ENCODE peak calls at places on chromosomes 2 and 18, in eight cellular contexts. One of them, this sample, is unnamed.

GRCh38 chr2:55232863-55233657 is 572 bp downstream of the RPS27A start:
- DNase-seq in hepatocyte: peak; percentile 48
- DNase-seq in astrocyte: peak; percentile 10
- DNase-seq in GM12865: peak; percentile 64
- DNase-seq in Calu3: peak; percentile 25
- DNase-seq in tibial nerve: no peak
- DNase-seq in astrocyte of the spinal cord: peak; percentile 26
- DNase-seq in IMR-90: peak; percentile 21
- DNase-seq in this sample: peak; percentile 33

GRCh38 chr2:100887039-100887578 is 67.2 kb downstream of the NPAS2 start:
- DNase-seq in hepatocyte: no peak
- DNase-seq in astrocyte: no peak
- DNase-seq in GM12865: no peak
- DNase-seq in Calu3: no peak
- DNase-seq in tibial nerve: no peak
- DNase-seq in astrocyte of the spinal cord: no peak
- DNase-seq in IMR-90: no peak
- DNase-seq in this sample: no peak

GRCh38 chr2:36035137-36035536 is 320.4 kb upstream of the CRIM1 start:
- DNase-seq in hepatocyte: no peak
- DNase-seq in astrocyte: no peak
- DNase-seq in GM12865: no peak
- DNase-seq in Calu3: no peak
- DNase-seq in tibial nerve: no peak
- DNase-seq in astrocyte of the spinal cord: no peak
- DNase-seq in IMR-90: no peak
- DNase-seq in this sample: no peak

GRCh38 chr2:79511320-79511951 is 1.4 kb upstream of the CTNNA2 start:
- DNase-seq in hepatocyte: peak; percentile 87
- DNase-seq in astrocyte: peak; percentile 55
- DNase-seq in GM12865: peak; percentile 8
- DNase-seq in Calu3: no peak
- DNase-seq in tibial nerve: no peak
- DNase-seq in astrocyte of the spinal cord: peak; percentile 66
- DNase-seq in IMR-90: peak; percentile 28
- DNase-seq in this sample: peak; percentile 11

GRCh38 chr2:54422072-54422581 is 34.0 kb upstream of the SPTBN1 start:
- DNase-seq in hepatocyte: no peak
- DNase-seq in astrocyte: no peak
- DNase-seq in GM12865: no peak
- DNase-seq in Calu3: no peak
- DNase-seq in tibial nerve: no peak
- DNase-seq in astrocyte of the spinal cord: no peak
- DNase-seq in IMR-90: no peak
- DNase-seq in this sample: no peak

GRCh38 chr2:44745460-44745859 is 196.0 kb upstream of the SIX3 start:
- DNase-seq in hepatocyte: no peak
- DNase-seq in astrocyte: no peak
- DNase-seq in GM12865: no peak
- DNase-seq in Calu3: no peak
- DNase-seq in tibial nerve: no peak
- DNase-seq in astrocyte of the spinal cord: no peak
- DNase-seq in IMR-90: no peak
- DNase-seq in this sample: no peak

GRCh38 chr18:63322246-63322645 is 2.7 kb upstream of the BCL2 start:
- DNase-seq in hepatocyte: no peak
- DNase-seq in astrocyte: no peak
- DNase-seq in GM12865: no peak
- DNase-seq in Calu3: no peak
- DNase-seq in tibial nerve: no peak
- DNase-seq in astrocyte of the spinal cord: no peak
- DNase-seq in IMR-90: no peak
- DNase-seq in this sample: peak; percentile 14

GRCh38 chr2:174753038-174753633 is 11.1 kb downstream of the CHRNA1 start:
- DNase-seq in hepatocyte: no peak
- DNase-seq in astrocyte: no peak
- DNase-seq in GM12865: peak; percentile 62
- DNase-seq in Calu3: no peak
- DNase-seq in tibial nerve: no peak
- DNase-seq in astrocyte of the spinal cord: no peak
- DNase-seq in IMR-90: no peak
- DNase-seq in this sample: no peak

GRCh38 chr2:73078457-73079411 is 7.2 kb upstream of the SFXN5 start:
- DNase-seq in hepatocyte: no peak
- DNase-seq in astrocyte: no peak
- DNase-seq in GM12865: no peak
- DNase-seq in Calu3: no peak
- DNase-seq in tibial nerve: no peak
- DNase-seq in astrocyte of the spinal cord: no peak
- DNase-seq in IMR-90: no peak
- DNase-seq in this sample: no peak

GRCh38 chr18:76416935-76417334 is 78.1 kb downstream of the ZNF516 start:
- DNase-seq in hepatocyte: no peak
- DNase-seq in astrocyte: peak; percentile 48
- DNase-seq in GM12865: no peak
- DNase-seq in Calu3: no peak
- DNase-seq in tibial nerve: no peak
- DNase-seq in astrocyte of the spinal cord: peak; percentile 72
- DNase-seq in IMR-90: peak; percentile 61
- DNase-seq in this sample: no peak

GRCh38 chr2:72033636-72034035 is 114.0 kb downstream of the CYP26B1 start:
- DNase-seq in hepatocyte: no peak
- DNase-seq in astrocyte: no peak
- DNase-seq in GM12865: no peak
- DNase-seq in Calu3: no peak
- DNase-seq in tibial nerve: no peak
- DNase-seq in astrocyte of the spinal cord: no peak
- DNase-seq in IMR-90: no peak
- DNase-seq in this sample: peak; percentile 33

GRCh38 chr2:102119255-102119654 is 23.3 kb upstream of the IL1R1 start:
- DNase-seq in hepatocyte: no peak
- DNase-seq in astrocyte: no peak
- DNase-seq in GM12865: no peak
- DNase-seq in Calu3: no peak
- DNase-seq in tibial nerve: no peak
- DNase-seq in astrocyte of the spinal cord: no peak
- DNase-seq in IMR-90: no peak
- DNase-seq in this sample: no peak

GRCh38 chr18:10417679-10418078 is 36.8 kb upstream of the APCDD1 start:
- DNase-seq in hepatocyte: no peak
- DNase-seq in astrocyte: peak; percentile 38
- DNase-seq in GM12865: no peak
- DNase-seq in Calu3: no peak
- DNase-seq in tibial nerve: no peak
- DNase-seq in astrocyte of the spinal cord: peak; percentile 53
- DNase-seq in IMR-90: no peak
- DNase-seq in this sample: no peak

GRCh38 chr2:20599001-20599600 is 51.8 kb downstream of the HS1BP3 start:
- DNase-seq in hepatocyte: no peak
- DNase-seq in astrocyte: no peak
- DNase-seq in GM12865: no peak
- DNase-seq in Calu3: no peak
- DNase-seq in tibial nerve: peak; percentile 25
- DNase-seq in astrocyte of the spinal cord: no peak
- DNase-seq in IMR-90: no peak
- DNase-seq in this sample: no peak

GRCh38 chr2:127683056-127683455 is 7.7 kb upstream of the LIMS2 start:
- DNase-seq in hepatocyte: no peak
- DNase-seq in astrocyte: no peak
- DNase-seq in GM12865: no peak
- DNase-seq in Calu3: no peak
- DNase-seq in tibial nerve: no peak
- DNase-seq in astrocyte of the spinal cord: no peak
- DNase-seq in IMR-90: no peak
- DNase-seq in this sample: no peak

GRCh38 chr2:127679680-127680361 is 4.5 kb upstream of the LIMS2 start:
- DNase-seq in hepatocyte: no peak
- DNase-seq in astrocyte: no peak
- DNase-seq in GM12865: no peak
- DNase-seq in Calu3: no peak
- DNase-seq in tibial nerve: no peak
- DNase-seq in astrocyte of the spinal cord: no peak
- DNase-seq in IMR-90: no peak
- DNase-seq in this sample: no peak

GRCh38 chr2:127681976-127682857 is 6.9 kb upstream of the LIMS2 start:
- DNase-seq in hepatocyte: no peak
- DNase-seq in astrocyte: no peak
- DNase-seq in GM12865: no peak
- DNase-seq in Calu3: no peak
- DNase-seq in tibial nerve: no peak
- DNase-seq in astrocyte of the spinal cord: no peak
- DNase-seq in IMR-90: no peak
- DNase-seq in this sample: no peak

GRCh38 chr2:127680706-127681287 is 5.5 kb upstream of the LIMS2 start:
- DNase-seq in hepatocyte: no peak
- DNase-seq in astrocyte: no peak
- DNase-seq in GM12865: no peak
- DNase-seq in Calu3: no peak
- DNase-seq in tibial nerve: no peak
- DNase-seq in astrocyte of the spinal cord: no peak
- DNase-seq in IMR-90: no peak
- DNase-seq in this sample: no peak

GRCh38 chr2:127681288-127681771 is 6.0 kb upstream of the LIMS2 start:
- DNase-seq in hepatocyte: no peak
- DNase-seq in astrocyte: no peak
- DNase-seq in GM12865: no peak
- DNase-seq in Calu3: no peak
- DNase-seq in tibial nerve: no peak
- DNase-seq in astrocyte of the spinal cord: no peak
- DNase-seq in IMR-90: no peak
- DNase-seq in this sample: no peak
- TF ChIP-seq CTCF in hepatocyte: no peak
- TF ChIP-seq CTCF in astrocyte: no peak
- TF ChIP-seq CTCF in GM12865: no peak
- TF ChIP-seq CTCF in Calu3: no peak
- TF ChIP-seq CTCF in tibial nerve: no peak
- TF ChIP-seq CTCF in astrocyte of the spinal cord: no peak
- TF ChIP-seq CTCF in IMR-90: no peak
- TF ChIP-seq CTCF in this sample: no peak

GRCh38 chr18:23077493-23078256 is 57.6 kb upstream of the CABLES1 start:
- DNase-seq in hepatocyte: peak; percentile 64
- DNase-seq in astrocyte: no peak
- DNase-seq in GM12865: peak; percentile 31
- DNase-seq in Calu3: peak; percentile 61
- DNase-seq in tibial nerve: no peak
- DNase-seq in astrocyte of the spinal cord: peak; percentile 17
- DNase-seq in IMR-90: no peak
- DNase-seq in this sample: peak; percentile 43
- TF ChIP-seq CTCF in hepatocyte: peak; percentile 50
- TF ChIP-seq CTCF in astrocyte: peak; percentile 5
- TF ChIP-seq CTCF in GM12865: no peak
- TF ChIP-seq CTCF in Calu3: peak; percentile 58
- TF ChIP-seq CTCF in tibial nerve: no peak
- TF ChIP-seq CTCF in astrocyte of the spinal cord: peak; percentile 19
- TF ChIP-seq CTCF in IMR-90: peak; percentile 28
- TF ChIP-seq CTCF in this sample: peak; percentile 34

GRCh38 chr2:41933035-41933429 is 114.8 kb upstream of the PKDCC start:
- DNase-seq in hepatocyte: no peak
- DNase-seq in astrocyte: peak; percentile 56
- DNase-seq in GM12865: no peak
- DNase-seq in Calu3: no peak
- DNase-seq in tibial nerve: no peak
- DNase-seq in astrocyte of the spinal cord: no peak
- DNase-seq in IMR-90: no peak
- DNase-seq in this sample: no peak
- TF ChIP-seq CTCF in hepatocyte: no peak
- TF ChIP-seq CTCF in astrocyte: no peak
- TF ChIP-seq CTCF in GM12865: no peak
- TF ChIP-seq CTCF in Calu3: no peak
- TF ChIP-seq CTCF in tibial nerve: no peak
- TF ChIP-seq CTCF in astrocyte of the spinal cord: no peak
- TF ChIP-seq CTCF in IMR-90: no peak
- TF ChIP-seq CTCF in this sample: no peak

GRCh38 chr2:191259001-191259400 is 13.8 kb downstream of the MYO1B start:
- DNase-seq in hepatocyte: no peak
- DNase-seq in astrocyte: no peak
- DNase-seq in GM12865: no peak
- DNase-seq in Calu3: no peak
- DNase-seq in tibial nerve: no peak
- DNase-seq in astrocyte of the spinal cord: no peak
- DNase-seq in IMR-90: no peak
- DNase-seq in this sample: no peak

GRCh38 chr2:191263050-191263449 is 17.8 kb downstream of the MYO1B start:
- DNase-seq in hepatocyte: no peak
- DNase-seq in astrocyte: peak; percentile 16
- DNase-seq in GM12865: no peak
- DNase-seq in Calu3: no peak
- DNase-seq in tibial nerve: no peak
- DNase-seq in astrocyte of the spinal cord: no peak
- DNase-seq in IMR-90: no peak
- DNase-seq in this sample: no peak

GRCh38 chr2:191264647-191265079 is 19.5 kb downstream of the MYO1B start:
- DNase-seq in hepatocyte: no peak
- DNase-seq in astrocyte: peak; percentile 93
- DNase-seq in GM12865: no peak
- DNase-seq in Calu3: no peak
- DNase-seq in tibial nerve: no peak
- DNase-seq in astrocyte of the spinal cord: peak; percentile 91
- DNase-seq in IMR-90: peak; percentile 89
- DNase-seq in this sample: peak; percentile 30

GRCh38 chr2:191265311-191266170 is 20.3 kb downstream of the MYO1B start:
- DNase-seq in hepatocyte: no peak
- DNase-seq in astrocyte: peak; percentile 91
- DNase-seq in GM12865: no peak
- DNase-seq in Calu3: no peak
- DNase-seq in tibial nerve: no peak
- DNase-seq in astrocyte of the spinal cord: peak; percentile 79
- DNase-seq in IMR-90: peak; percentile 70
- DNase-seq in this sample: peak; percentile 13

GRCh38 chr2:191262436-191262835 is 17.2 kb downstream of the MYO1B start:
- DNase-seq in hepatocyte: no peak
- DNase-seq in astrocyte: no peak
- DNase-seq in GM12865: no peak
- DNase-seq in Calu3: no peak
- DNase-seq in tibial nerve: no peak
- DNase-seq in astrocyte of the spinal cord: no peak
- DNase-seq in IMR-90: no peak
- DNase-seq in this sample: peak; percentile 39
- TF ChIP-seq CTCF in hepatocyte: no peak
- TF ChIP-seq CTCF in astrocyte: no peak
- TF ChIP-seq CTCF in GM12865: no peak
- TF ChIP-seq CTCF in Calu3: no peak
- TF ChIP-seq CTCF in tibial nerve: no peak
- TF ChIP-seq CTCF in astrocyte of the spinal cord: no peak
- TF ChIP-seq CTCF in IMR-90: no peak
- TF ChIP-seq CTCF in this sample: no peak